ENCODE peak calls at places on chromosomes 7 and 10, in eight cellular contexts. Z is T-helper 1 cell, O is M059J, G is psoas muscle, N is HuH-7.5, L is heart left ventricle, U is GM04504, X is A549. I is an unnamed sample.

GRCh38 chr10:119219747-119220320 is 12.5 kb downstream of the GRK5 start:
- DNase-seq in U (no peak), O (no peak), L (no peak), G (no peak), Z (no peak), X (no peak), N (no peak), I (no peak)

GRCh38 chr7:43377196-43377935 is 205.5 kb upstream of the STK17A start:
- DNase-seq in O (peak), X (no peak), G (no peak), L (no peak), N (no peak), Z (no peak), U (no peak), I (no peak)

GRCh38 chr7:150972746-150973145 is 5.4 kb downstream of the KCNH2 start:
- DNase-seq in G (no peak), U (no peak), O (no peak), Z (no peak), L (no peak), N (no peak), X (no peak), I (no peak)

GRCh38 chr10:16887565-16887964 is 70.3 kb upstream of the RSU1 start:
- DNase-seq in O (peak), N (no peak), G (no peak), U (peak), L (no peak), X (no peak), Z (no peak), I (no peak)

GRCh38 chr10:110207805-110208613 is 604 bp downstream of the MXI1 start:
- DNase-seq in X (peak), G (peak), Z (peak), N (peak), U (no peak), O (peak), L (peak), I (no peak)

GRCh38 chr7:93231264-93231663 is 902 bp upstream of the VPS50 start:
- DNase-seq in X (no peak), O (no peak), G (no peak), U (no peak), Z (no peak), N (no peak), L (no peak), I (no peak)

GRCh38 chr7:27647052-27647451 is 15.6 kb downstream of the HIBADH start:
- DNase-seq in Z (no peak), X (peak), L (no peak), O (peak), N (no peak), G (no peak), U (no peak), I (no peak)

GRCh38 chr10:28564905-28565304 is 32.0 kb downstream of the WAC start:
- DNase-seq in N (no peak), U (no peak), X (no peak), L (no peak), Z (no peak), G (no peak), O (no peak), I (no peak)

GRCh38 chr7:93823621-93824020 is 66.9 kb downstream of the TFPI2 start:
- DNase-seq in N (no peak), L (no peak), X (no peak), O (no peak), U (no peak), Z (no peak), G (no peak), I (no peak)

GRCh38 chr10:61452655-61453641 is at the start of gene TMEM26:
- DNase-seq in Z (no peak), X (peak), O (peak), G (peak), L (peak), N (no peak), U (no peak), I (no peak)